ENCODE peak calls at places on chromosomes 12 and 14, in nine cellular contexts. O is fibroblast of the aortic adventitia, J is AG09319, U is choroid plexus epithelial cell, M is Calu3, A is GM10248, Z is brain microvascular endothelial cell, L is cardiac muscle cell, Y is foreskin fibroblast. T is an unnamed sample.

GRCh38 chr12:49803693-49804450 is 24.3 kb downstream of the NCKAP5L start:
- DNase-seq in A (no peak), Y (no peak), L (no peak), J (no peak), O (no peak), U (no peak), Z (no peak), M (no peak), T (no peak)

GRCh38 chr12:68042212-68042699 is 53.0 kb downstream of the IFNG-AS1 start:
- DNase-seq in A (peak), O (peak), M (no peak), Z (no peak), U (peak), J (no peak), Y (peak), L (peak), T (peak)

GRCh38 chr14:93023802-93024434 is 91.8 kb downstream of the ITPK1 start:
- DNase-seq in J (no peak), L (no peak), Z (no peak), U (no peak), O (no peak), Y (no peak), A (no peak), M (no peak), T (no peak)

GRCh38 chr12:107322063-107322462 is 228.7 kb upstream of the CRY1 start:
- DNase-seq in M (no peak), Z (no peak), L (no peak), A (no peak), J (no peak), Y (no peak), O (no peak), U (no peak), T (no peak)

GRCh38 chr12:85322715-85323114 is 42.7 kb downstream of the ALX1 start:
- DNase-seq in U (peak), Y (peak), A (no peak), M (no peak), Z (peak), O (peak), L (peak), J (no peak), T (peak)

GRCh38 chr12:129294868-129295267 is 441.6 kb downstream of the GLT1D1 start:
- DNase-seq in Z (no peak), A (no peak), U (no peak), O (no peak), L (no peak), M (no peak), J (no peak), Y (no peak), T (no peak)

GRCh38 chr12:75389061-75389460 is 1.8 kb upstream of the GLIPR1L2 start:
- DNase-seq in Y (peak), M (peak), A (no peak), U (peak), Z (peak), O (peak), J (no peak), L (peak), T (no peak)

GRCh38 chr12:50765325-50765911 is 1.5 kb downstream of the ATF1 start:
- DNase-seq in Z (no peak), O (peak), J (no peak), U (peak), A (peak), Y (peak), L (peak), M (peak), T (peak)

GRCh38 chr14:23557521-23557920 is 1.4 kb downstream of the THTPA start:
- DNase-seq in A (no peak), Z (no peak), J (no peak), L (no peak), Y (no peak), O (no peak), M (no peak), U (no peak), T (no peak)

GRCh38 chr12:6699989-6700645 is 498 bp downstream of the PIANP start:
- DNase-seq in L (no peak), U (no peak), A (peak), O (no peak), Z (no peak), M (no peak), J (no peak), Y (peak), T (no peak)

DNA sequence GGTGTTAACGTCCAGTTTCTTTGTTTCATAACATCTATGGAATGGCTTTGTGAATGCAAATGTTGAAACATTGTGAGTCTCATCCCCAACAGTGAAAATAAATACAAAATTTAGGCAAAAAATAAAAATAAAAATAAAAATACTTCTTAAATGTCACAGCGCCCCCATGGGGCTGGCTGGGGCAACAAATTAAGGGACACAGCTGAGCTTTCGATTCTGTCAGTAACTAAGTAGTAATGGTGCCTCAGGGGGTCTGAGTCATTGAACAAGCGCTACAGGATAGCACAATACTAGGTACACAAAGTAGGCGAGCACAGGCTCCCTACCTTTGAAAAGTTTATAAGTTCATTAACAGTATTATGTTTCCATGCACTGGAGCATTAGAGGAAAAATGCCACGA is 667.3 kb downstream of the DIO2 start:
- DNase-seq in Y (peak), Z (peak), J (no peak), U (peak), O (peak), L (peak), M (no peak), A (no peak), T (no peak)
- TF ChIP-seq CTCF in Y (peak), Z (peak), J (no peak), U (peak), O (peak), L (peak), M (peak), A (peak), T (no peak)

GRCh38 chr14:26527095-26527494 is 70.7 kb downstream of the NOVA1 start:
- DNase-seq in M (no peak), L (no peak), A (no peak), O (peak), Z (no peak), U (no peak), J (no peak), Y (peak), T (no peak)

GRCh38 chr14:26528415-26529182 is 69.2 kb downstream of the NOVA1 start:
- DNase-seq in J (no peak), L (peak), M (no peak), A (no peak), O (peak), Z (no peak), U (no peak), Y (peak), T (no peak)

GRCh38 chr14:26526132-26526531 is 71.7 kb downstream of the NOVA1 start:
- DNase-seq in J (no peak), A (no peak), U (no peak), Z (no peak), O (peak), M (no peak), L (no peak), Y (peak), T (no peak)

GRCh38 chr14:26531894-26532293 is 65.9 kb downstream of the NOVA1 start:
- DNase-seq in L (peak), J (no peak), U (peak), Y (peak), A (no peak), M (no peak), O (peak), Z (peak), T (no peak)
- TF ChIP-seq CTCF in L (peak), J (peak), U (peak), Y (no peak), A (no peak), M (no peak), O (peak), Z (peak), T (no peak)

GRCh38 chr12:102702447-102703114 is 214.5 kb downstream of the PAH start:
- DNase-seq in J (peak), O (peak), Z (peak), M (peak), U (peak), L (peak), A (peak), Y (peak), T (peak)
- TF ChIP-seq CTCF in J (peak), O (peak), Z (peak), M (peak), U (peak), L (peak), A (peak), Y (peak), T (peak)

GRCh38 chr12:39626033-39626814 is 6.6 kb upstream of the ABCD2 start:
- DNase-seq in U (no peak), J (no peak), Y (no peak), A (no peak), M (no peak), Z (no peak), O (no peak), L (no peak), T (no peak)
- TF ChIP-seq CTCF in U (no peak), J (no peak), Y (no peak), A (no peak), M (no peak), Z (no peak), O (no peak), L (no peak), T (no peak)

DNA sequence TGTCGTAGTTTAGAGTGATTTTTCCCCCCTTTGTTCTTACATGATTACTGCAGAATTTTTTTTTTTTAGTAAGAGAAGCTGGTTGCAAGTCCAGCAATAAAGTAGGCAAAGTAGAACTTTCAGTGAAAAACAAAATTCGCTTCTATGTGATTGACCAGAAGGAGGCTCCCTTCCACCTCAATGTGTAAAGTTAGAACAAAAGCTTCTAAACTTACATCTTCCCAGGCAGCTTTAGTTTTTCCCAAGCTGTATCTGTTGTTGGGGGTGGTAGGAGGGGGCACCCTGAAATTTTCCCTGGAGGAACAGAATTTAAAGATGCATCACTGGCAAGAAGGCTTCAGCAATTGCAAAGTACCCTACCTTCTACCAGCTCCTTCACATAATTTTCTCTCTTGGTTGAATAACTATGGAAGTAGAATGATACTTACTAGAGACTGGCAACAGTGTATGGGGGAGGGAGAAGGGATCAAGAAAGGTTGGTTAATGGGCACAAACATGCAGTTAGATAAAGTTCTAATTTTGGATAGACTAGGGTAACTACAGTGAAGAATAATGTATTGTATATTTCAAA is 87.3 kb upstream of the E2F7 start:
- DNase-seq in J (peak), Z (peak), O (peak), A (no peak), L (peak), U (peak), M (peak), Y (peak), T (no peak)
- TF ChIP-seq CTCF in J (peak), Z (peak), O (peak), A (peak), L (peak), U (peak), M (peak), Y (peak), T (peak)

DNA sequence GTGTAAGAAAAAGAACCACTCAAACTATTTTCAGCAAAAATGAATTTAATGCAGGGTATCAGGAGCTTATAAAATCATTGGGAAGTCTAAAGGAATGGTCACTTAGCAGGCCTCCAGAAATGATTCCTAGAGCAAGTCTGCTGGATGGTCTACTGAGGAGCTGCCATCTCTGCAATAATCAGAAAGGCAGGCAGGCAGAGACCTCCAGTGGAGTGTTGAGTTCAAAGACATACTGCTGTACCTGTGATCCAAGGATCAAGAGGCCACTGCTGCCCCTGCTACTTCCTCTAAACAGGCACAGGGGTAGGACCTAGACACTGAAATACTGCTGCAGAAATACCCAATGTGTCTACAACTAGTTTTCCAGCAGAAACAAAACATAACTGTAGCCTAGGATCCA is 14.5 kb upstream of the KICS2 start:
- DNase-seq in Z (peak), L (peak), O (peak), M (no peak), J (no peak), A (no peak), U (peak), Y (peak), T (no peak)
- TF ChIP-seq CTCF in Z (peak), L (peak), O (peak), M (no peak), J (peak), A (peak), U (peak), Y (peak), T (no peak)

T was measured in GM13976.